ENCODE peak calls at places on chromosome 13, in ten cellular contexts. U is cardiac muscle cell, W is mucosa of descending colon, P is right atrium auricular region, I is tibial nerve, R is body of pancreas, L is K562, Y is uterus, V is heart left ventricle, B is ascending aorta. Q is an unnamed sample. For H3K4me1, the result is how much of the 10 kb centered on the place peaks cover.

GRCh38 chr13:67369895-67370660 is 139.9 kb upstream of the PCDH9 start:
- DNase-seq in Y (no peak), B (no peak), P (no peak), I (no peak), U (no peak), L (no peak), R (no peak), V (no peak), W (no peak), Q (no peak)

GRCh38 chr13:80235559-80236296 is 105.2 kb downstream of the SPRY2 start:
- DNase-seq in I (no peak), R (peak), B (no peak), L (no peak), P (no peak), Y (no peak), W (no peak), V (no peak), U (peak), Q (no peak)

GRCh38 chr13:100533588-100534041 is 55.0 kb downstream of the GGACT start:
- DNase-seq in V (no peak), P (no peak), I (no peak), U (no peak), R (peak), L (no peak), W (no peak), Y (no peak), B (no peak), Q (no peak)

GRCh38 chr13:42275098-42275471 is 3.1 kb downstream of the AKAP11 start:
- DNase-seq in L (no peak), R (no peak), B (no peak), P (no peak), U (no peak), W (no peak), Y (no peak), V (no peak), I (no peak), Q (no peak)

GRCh38 chr13:73918691-73919090 is 215.5 kb downstream of the KLF12 start:
- DNase-seq in I (no peak), P (no peak), W (no peak), B (no peak), L (no peak), R (no peak), U (no peak), V (no peak), Y (no peak), Q (no peak)

GRCh38 chr13:65499251-65499650 is 1730.9 kb downstream of the PCDH9 start:
- DNase-seq in V (no peak), L (no peak), I (no peak), R (no peak), U (no peak), Y (no peak), B (no peak), P (no peak), W (no peak), Q (no peak)

GRCh38 chr13:24270639-24271131 is 38.7 kb upstream of the C1QTNF9 start:
- DNase-seq in L (no peak), P (peak), V (peak), Y (peak), W (peak), R (peak), U (peak), B (peak), I (peak), Q (peak)

GRCh38 chr13:37618554-37618953 is 20.0 kb upstream of the POSTN start:
- DNase-seq in V (no peak), P (no peak), I (no peak), Y (no peak), U (no peak), W (no peak), L (no peak), R (no peak), B (no peak), Q (no peak)

GRCh38 chr13:70107498-70108271 is at the start of gene ATXN8OS:
- DNase-seq in Y (no peak), L (no peak), W (no peak), I (no peak), P (no peak), V (no peak), B (no peak), R (no peak), U (peak), Q (no peak)

GRCh38 chr13:110055089-110055488 is 251.9 kb downstream of the COL4A1 start:
- DNase-seq in P (no peak), B (no peak), V (no peak), W (no peak), L (no peak), I (no peak), Y (no peak), R (no peak), U (no peak), Q (no peak)

GRCh38 chr13:22218784-22219183 is 547.9 kb downstream of the FGF9 start:
- DNase-seq in L (no peak), W (no peak), P (no peak), R (no peak), U (no peak), V (no peak), B (no peak), Y (no peak), I (no peak), Q (no peak)

GRCh38 chr13:95636853-95637252 is 7.7 kb downstream of the DZIP1 start:
- DNase-seq in Y (no peak), R (no peak), V (no peak), P (no peak), U (no peak), B (no peak), W (no peak), L (no peak), I (no peak), Q (no peak)
- H3K4me1 ChIP-seq in Y (under half), R (under half), V (under half), P (under half), U (under half), B (under half), W (under half), L (under half), I (under half), Q (under half)

DNA sequence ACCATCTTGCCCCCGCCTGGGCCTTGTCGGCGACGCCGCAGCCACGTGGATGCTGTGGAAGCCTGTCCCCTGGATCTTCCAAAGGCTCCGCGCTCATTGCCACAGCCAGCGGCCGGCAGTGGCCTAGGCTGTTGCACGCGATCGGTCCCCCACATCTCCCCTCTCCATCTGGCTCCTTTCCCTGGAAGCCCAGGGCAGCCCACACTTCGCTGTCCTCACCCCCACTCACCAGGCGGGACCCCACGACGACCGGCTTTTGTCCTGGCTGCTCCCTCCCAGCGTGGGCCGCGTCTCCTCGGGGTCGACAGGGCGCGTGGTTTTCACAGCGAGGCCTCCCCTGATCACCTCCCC is 599 bp upstream of the TEX30 start:
- DNase-seq in I (no peak), L (no peak), R (peak), U (no peak), W (peak), P (no peak), V (no peak), Y (no peak), B (peak), Q (no peak)
- H3K4me3 ChIP-seq in I (peak), L (peak), R (peak), U (no peak), W (no peak), P (peak), V (peak), Y (peak), B (peak), Q (peak)

GRCh38 chr13:46624821-46625220 is 71.9 kb downstream of the LRCH1 start:
- DNase-seq in W (no peak), I (no peak), P (no peak), U (no peak), R (no peak), L (no peak), B (no peak), Y (no peak), V (no peak), Q (no peak)
- H3K4me1 ChIP-seq in W (under half), I (under half), P (under half), U (under half), R (under half), L (under half), B (under half), Y (under half), V (half or more), Q (under half)

DNA sequence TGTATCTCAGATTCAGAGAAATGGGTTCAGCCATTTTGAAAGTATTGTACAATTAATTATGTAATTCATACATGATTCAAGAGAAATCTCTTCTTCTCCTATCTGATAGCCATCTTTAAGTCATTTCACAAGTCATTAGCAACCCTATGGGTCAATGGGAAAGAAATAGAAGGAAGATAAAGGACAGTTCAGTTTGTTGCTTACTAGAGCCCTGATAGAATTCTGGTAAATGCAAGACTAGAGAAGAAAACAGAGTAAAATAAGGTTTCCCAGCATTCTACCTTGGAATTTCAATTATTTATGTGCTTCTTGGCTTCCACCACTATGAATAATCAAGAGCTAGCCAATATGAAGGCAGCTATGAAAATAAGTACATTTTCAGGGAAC is 117.7 kb downstream of the LHFPL6 start:
- DNase-seq in V (no peak), R (no peak), U (no peak), L (no peak), W (no peak), Y (no peak), B (no peak), I (no peak), P (no peak), Q (no peak)
- H3K4me3 ChIP-seq in V (no peak), R (no peak), U (no peak), L (no peak), W (no peak), Y (no peak), B (no peak), I (no peak), P (no peak), Q (no peak)

GRCh38 chr13:49108204-49108603 is 111.9 kb upstream of the MLNR start:
- DNase-seq in V (no peak), U (no peak), L (no peak), W (no peak), P (no peak), B (no peak), I (no peak), R (no peak), Y (no peak), Q (no peak)

GRCh38 chr13:49113526-49114286 is 106.4 kb upstream of the MLNR start:
- DNase-seq in R (no peak), P (no peak), Y (no peak), B (no peak), U (no peak), W (no peak), I (no peak), L (no peak), V (no peak), Q (no peak)

GRCh38 chr13:49112782-49113525 is 107.2 kb upstream of the MLNR start:
- DNase-seq in W (no peak), V (no peak), Y (no peak), I (no peak), B (no peak), U (no peak), P (no peak), R (no peak), L (no peak), Q (no peak)

GRCh38 chr13:49110122-49110831 is 109.9 kb upstream of the MLNR start:
- DNase-seq in W (peak), I (peak), V (peak), P (peak), L (peak), U (peak), B (peak), Y (peak), R (peak), Q (peak)
- H3K4me1 ChIP-seq in W (under half), I (under half), V (under half), P (under half), L (under half), U (under half), B (under half), Y (under half), R (under half), Q (under half)

GRCh38 chr13:29923554-29924481 is 73.4 kb upstream of the UBL3 start:
- DNase-seq in P (peak), Y (peak), L (peak), U (peak), R (peak), B (peak), V (peak), I (peak), W (peak), Q (peak)
- H3K4me3 ChIP-seq in P (no peak), Y (no peak), L (no peak), U (no peak), R (no peak), B (no peak), V (no peak), I (no peak), W (no peak), Q (no peak)

GRCh38 chr13:51825165-51825592 is 19.8 kb downstream of the TMEM272 start:
- DNase-seq in R (no peak), W (no peak), L (no peak), B (no peak), U (no peak), V (no peak), I (no peak), Y (no peak), P (no peak), Q (no peak)

GRCh38 chr13:51823861-51824260 is 19.9 kb upstream of the DHRS12 start:
- DNase-seq in I (no peak), B (no peak), W (no peak), L (no peak), P (no peak), U (no peak), V (no peak), R (no peak), Y (no peak), Q (no peak)

GRCh38 chr13:51826606-51827005 is 18.4 kb downstream of the TMEM272 start:
- DNase-seq in Y (peak), W (no peak), L (no peak), B (no peak), V (peak), U (no peak), R (no peak), P (no peak), I (no peak), Q (no peak)

GRCh38 chr13:51827254-51827653 is 17.7 kb downstream of the TMEM272 start:
- DNase-seq in R (no peak), L (no peak), U (no peak), I (no peak), B (peak), V (no peak), Y (no peak), P (no peak), W (no peak), Q (no peak)

DNA sequence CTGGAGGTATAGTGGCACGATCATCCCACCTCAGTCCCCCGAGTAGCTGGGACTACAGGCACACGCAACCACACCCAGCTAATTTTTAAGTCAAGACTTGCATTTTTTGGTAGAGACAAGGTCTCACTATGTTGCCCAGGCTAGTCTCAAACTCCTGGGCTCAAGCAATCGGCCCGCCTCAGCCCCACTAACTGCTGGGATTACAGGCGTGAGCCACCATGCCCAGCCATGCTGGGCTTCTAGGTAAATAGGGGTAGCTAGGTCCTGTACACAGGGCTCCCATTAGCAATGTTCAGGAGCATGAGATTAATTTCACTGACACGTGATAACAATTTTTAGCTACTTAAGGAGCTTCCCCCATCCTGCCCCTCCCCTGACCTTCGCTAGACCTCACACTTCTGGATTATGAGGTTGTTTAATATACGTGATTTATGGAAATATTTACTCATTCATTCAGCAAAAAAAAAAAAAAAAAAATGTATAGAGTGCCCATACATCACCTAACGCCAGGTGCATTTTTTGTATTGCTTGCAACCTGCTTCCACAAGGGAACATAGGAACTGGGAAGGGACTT is 19.2 kb downstream of the TMEM272 start:
- DNase-seq in I (no peak), Y (no peak), B (no peak), L (no peak), W (no peak), U (no peak), R (no peak), V (no peak), P (no peak), Q (no peak)
- H3K4me1 ChIP-seq in I (under half), Y (under half), B (under half), L (under half), W (under half), U (under half), R (under half), V (under half), P (half or more), Q (under half)

GRCh38 chr13:82829040-82829439 is 1053.2 kb downstream of the SLITRK1 start:
- DNase-seq in B (no peak), L (no peak), W (no peak), I (no peak), R (no peak), U (no peak), Y (no peak), P (no peak), V (no peak), Q (no peak)

GRCh38 chr13:82833928-82834327 is 1048.3 kb downstream of the SLITRK1 start:
- DNase-seq in W (no peak), P (no peak), R (no peak), V (no peak), Y (no peak), B (no peak), I (no peak), U (no peak), L (no peak), Q (no peak)
- H3K4me3 ChIP-seq in W (no peak), P (no peak), R (no peak), V (no peak), Y (no peak), B (no peak), I (no peak), U (no peak), L (no peak), Q (no peak)